ENCODE peak calls at places on chromosomes 6 and 20, in four cellular contexts. A is K562, X is HCT116, Z is neural progenitor cell. S is an unnamed sample.

GRCh38 chr20:13325033-13325432 is 104.0 kb downstream of the ISM1 start:
- DNase-seq in A (peak; percentile 14), X (peak; percentile 18), Z (peak; percentile 61), S (no peak)

GRCh38 chr6:16129623-16130243 is 847 bp downstream of the MYLIP start:
- DNase-seq in A (no peak), X (no peak), Z (peak; percentile 45), S (peak; percentile 54)

GRCh38 chr6:4210619-4211419 is 75.4 kb upstream of the ECI2 start:
- DNase-seq in A (peak; percentile 65), X (peak; percentile 41), Z (peak; percentile 70), S (peak; percentile 64)

GRCh38 chr6:134564705-134565104 is 246.8 kb upstream of the SGK1 start:
- DNase-seq in A (no peak), X (no peak), Z (no peak), S (no peak)

GRCh38 chr6:89692256-89692655 is 53.7 kb upstream of the LYRM2 start:
- DNase-seq in A (no peak), X (no peak), Z (no peak), S (no peak)

GRCh38 chr6:44667226-44667625 is 279.7 kb downstream of the CDC5L start:
- DNase-seq in A (no peak), X (peak; percentile 13), Z (peak; percentile 40), S (no peak)

GRCh38 chr6:157788180-157788579 is 34.9 kb upstream of the SNX9 start:
- DNase-seq in A (no peak), X (no peak), Z (no peak), S (no peak)

GRCh38 chr20:41800040-41800439 is 181.9 kb upstream of the CHD6 start:
- DNase-seq in A (no peak), X (no peak), Z (no peak), S (no peak)

GRCh38 chr20:62791301-62792181 is 4.7 kb upstream of the MRGBP start:
- DNase-seq in A (peak; percentile 69), X (peak; percentile 87), Z (peak; percentile 95), S (peak; percentile 82)

GRCh38 chr6:151056230-151056907 is 183.4 kb upstream of the AKAP12 start:
- DNase-seq in A (no peak), X (no peak), Z (no peak), S (peak; percentile 4)

GRCh38 chr6:111888928-111889696 is 15.9 kb upstream of the FYN start:
- DNase-seq in A (no peak), X (no peak), Z (peak; percentile 92), S (no peak)

GRCh38 chr6:122268394-122268793 is 131.1 kb upstream of the HSF2 start:
- DNase-seq in A (no peak), X (no peak), Z (no peak), S (no peak)

GRCh38 chr20:62716198-62716940 is 7.7 kb downstream of the NTSR1 start:
- DNase-seq in A (no peak), X (no peak), Z (no peak), S (no peak)

GRCh38 chr20:50043573-50044352 is 61.0 kb downstream of the SNAI1 start:
- DNase-seq in A (no peak), X (no peak), Z (no peak), S (no peak)

GRCh38 chr20:14410869-14411555 is 73.6 kb upstream of the FLRT3 start:
- DNase-seq in A (no peak), X (no peak), Z (no peak), S (no peak)

GRCh38 chr20:64142546-64142945 is 21.7 kb upstream of the MYT1 start:
- DNase-seq in A (no peak), X (no peak), Z (peak; percentile 31), S (no peak)

GRCh38 chr6:83467620-83468036 is 36.8 kb upstream of the ME1 start:
- DNase-seq in A (no peak), X (no peak), Z (no peak), S (no peak)

GRCh38 chr6:143357152-143357551 is 93.3 kb downstream of the ADAT2 start:
- DNase-seq in A (no peak), X (no peak), Z (no peak), S (no peak)

GRCh38 chr6:46610862-46611553 is 41.6 kb downstream of the CYP39A1 start:
- DNase-seq in A (no peak), X (no peak), Z (no peak), S (no peak)

GRCh38 chr6:41519305-41519747 is 26.9 kb upstream of the FOXP4 start:
- DNase-seq in A (no peak), X (no peak), Z (no peak), S (peak; percentile 92)

GRCh38 chr20:38581013-38581412 is at the start of gene ADIG:
- DNase-seq in A (no peak), X (no peak), Z (peak; percentile 11), S (no peak)

GRCh38 chr20:57294558-57294957 is 28.1 kb upstream of the BMP7 start:
- DNase-seq in A (no peak), X (no peak), Z (peak; percentile 64), S (no peak)

GRCh38 chr20:58909585-58909984 is 57.1 kb downstream of the GNAS start:
- DNase-seq in A (no peak), X (no peak), Z (no peak), S (no peak)

GRCh38 chr20:58911970-58912369 is 59.5 kb downstream of the GNAS start:
- DNase-seq in A (no peak), X (no peak), Z (no peak), S (no peak)

GRCh38 chr20:58911309-58911708 is 58.8 kb downstream of the GNAS start:
- DNase-seq in A (no peak), X (no peak), Z (no peak), S (no peak)

GRCh38 chr20:58910473-58910872 is 58.0 kb downstream of the GNAS start:
- DNase-seq in A (no peak), X (no peak), Z (no peak), S (no peak)

GRCh38 chr20:58913079-58913478 is 60.6 kb downstream of the GNAS start:
- DNase-seq in A (no peak), X (no peak), Z (no peak), S (no peak)
- H3K4me1 ChIP-seq in A (peaks cover 7% of the 10 kb centered on the region), X (peaks cover 9% of the 10 kb centered on the region), Z (peaks cover 7% of the 10 kb centered on the region), S (no peaks in the 10 kb centered on the region)

GRCh38 chr6:33678932-33679478 is 32.5 kb downstream of the UQCC2 start:
- DNase-seq in A (no peak), X (no peak), Z (no peak), S (no peak)

GRCh38 chr6:33678246-33678931 is 33.1 kb downstream of the UQCC2 start:
- DNase-seq in A (no peak), X (no peak), Z (no peak), S (no peak)

GRCh38 chr6:33677153-33677660 is 34.3 kb downstream of the UQCC2 start:
- DNase-seq in A (no peak), X (no peak), Z (no peak), S (no peak)

GRCh38 chr6:33677689-33678088 is 33.8 kb downstream of the UQCC2 start:
- DNase-seq in A (no peak), X (no peak), Z (no peak), S (no peak)

GRCh38 chr6:33679761-33680160 is 31.7 kb downstream of the UQCC2 start:
- DNase-seq in A (no peak), X (no peak), Z (no peak), S (no peak)
- H3K9ac ChIP-seq in A (peak overlapping the region; percentile 45), X (no peak overlapping the region), Z (no peak overlapping the region), S (no peak overlapping the region)

DNA sequence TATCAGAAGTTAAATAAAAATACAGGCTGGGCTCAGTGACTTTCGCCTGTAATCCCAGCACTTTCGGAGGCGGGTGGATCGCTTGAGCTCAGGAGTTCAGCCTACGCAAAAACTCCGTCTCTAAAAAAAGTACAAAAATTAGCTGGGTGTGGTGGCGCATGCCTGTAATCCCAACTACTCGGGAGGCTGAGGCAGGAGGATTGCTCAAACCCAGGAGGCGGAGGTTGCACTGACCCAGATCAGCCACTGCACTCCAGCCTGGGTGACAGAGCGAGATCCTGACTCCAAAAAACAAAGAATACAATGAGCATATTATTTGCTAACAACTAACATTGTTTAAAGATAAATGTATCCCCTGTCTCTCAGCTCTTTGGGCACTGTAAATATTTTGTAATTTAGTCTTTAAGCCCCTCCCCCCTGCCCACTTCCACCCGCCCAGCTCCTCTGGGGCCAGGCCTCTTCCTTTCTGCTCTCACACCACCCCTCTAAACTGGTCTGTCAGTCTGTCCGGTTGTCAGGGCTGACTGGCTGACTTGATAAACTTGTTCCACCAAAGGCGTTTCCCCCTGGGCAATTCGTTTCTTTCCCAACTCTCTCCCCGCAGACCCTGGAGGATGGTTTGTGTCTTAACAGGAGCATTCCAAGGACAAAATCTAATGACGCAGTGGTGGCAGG is 62.4 kb upstream of the QKI start:
- DNase-seq in A (no peak), X (no peak), Z (no peak), S (no peak)
- H3K27ac ChIP-seq in A (no peak overlapping the region), X (no peak overlapping the region), Z (no peak overlapping the region), S (no peak overlapping the region)

DNA sequence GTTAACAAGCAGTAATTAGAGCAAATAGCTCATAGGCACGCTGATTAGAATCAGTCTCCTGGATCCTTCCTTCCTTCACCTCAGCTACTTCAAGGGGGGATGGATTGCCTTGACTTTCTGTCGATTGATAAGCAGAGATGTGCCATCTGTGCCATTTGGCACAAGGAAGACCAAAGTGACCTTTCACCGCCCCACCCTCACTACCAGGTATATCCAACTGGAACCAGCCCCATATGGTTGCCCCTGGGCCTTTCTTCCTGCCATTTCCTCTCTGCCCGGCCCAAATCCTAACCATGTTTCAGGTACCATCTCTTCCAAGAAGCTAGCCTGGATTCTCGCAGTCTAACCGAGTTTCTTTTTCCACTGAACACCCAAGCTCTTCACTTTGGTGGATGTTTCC is 8.7 kb upstream of the CPNE5 start:
- DNase-seq in A (no peak), X (no peak), Z (no peak), S (no peak)
- H3K4me1 ChIP-seq in A (peaks cover 38% of the 10 kb centered on the region), X (no peaks in the 10 kb centered on the region), Z (peaks cover 11% of the 10 kb centered on the region), S (no peaks in the 10 kb centered on the region)

GRCh38 chr6:6003334-6004146 is 3.2 kb downstream of the NRN1 start:
- DNase-seq in A (no peak), X (no peak), Z (peak; percentile 85), S (no peak)

GRCh38 chr6:6001443-6001842 is 5.3 kb downstream of the NRN1 start:
- DNase-seq in A (no peak), X (no peak), Z (no peak), S (no peak)

GRCh38 chr6:6004147-6004995 is 2.4 kb downstream of the NRN1 start:
- DNase-seq in A (no peak), X (no peak), Z (peak; percentile 67), S (no peak)

GRCh38 chr6:6002809-6003333 is 3.9 kb downstream of the NRN1 start:
- DNase-seq in A (no peak), X (no peak), Z (peak; percentile 34), S (no peak)

DNA sequence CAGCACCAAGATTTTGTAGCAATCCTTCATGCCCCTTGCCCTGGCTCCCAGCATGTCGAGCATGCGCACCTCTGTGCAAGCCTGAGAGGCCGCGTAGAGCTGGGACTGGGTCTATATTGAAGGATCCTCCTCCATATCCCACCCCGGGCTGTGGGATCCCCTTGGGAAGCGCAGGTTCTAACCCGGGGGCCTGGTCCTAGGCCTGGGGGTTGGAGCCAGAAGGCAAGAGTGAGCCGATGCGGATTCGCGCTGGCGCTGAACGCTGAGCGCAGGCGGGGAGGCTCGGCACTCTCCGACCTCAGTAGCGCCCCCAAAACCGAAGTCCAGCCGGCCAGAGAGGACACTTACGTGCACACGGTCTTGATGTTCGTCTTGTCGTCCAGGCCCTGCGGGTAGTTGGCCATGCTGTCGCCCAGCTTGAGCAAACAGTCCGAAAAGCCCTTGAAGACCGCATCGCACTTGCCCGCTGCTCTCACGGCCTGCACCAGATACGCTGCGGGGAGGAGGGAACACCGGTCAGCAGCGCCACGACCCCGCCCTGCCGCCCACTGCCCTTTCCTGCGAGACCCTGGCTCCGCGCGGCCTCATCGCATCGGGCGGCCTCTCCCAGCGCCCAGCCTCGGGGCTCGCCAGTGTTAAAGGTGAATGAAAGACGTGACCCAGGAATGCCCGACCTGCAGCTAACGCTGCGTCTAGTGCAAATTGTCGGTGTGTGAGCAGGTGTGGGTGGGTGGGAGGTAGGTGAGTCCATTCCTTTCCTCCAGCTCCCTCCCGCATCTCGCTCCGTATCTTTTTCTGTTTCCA is 4.5 kb downstream of the NRN1 start:
- DNase-seq in A (no peak), X (no peak), Z (peak; percentile 68), S (no peak)
- H3K9ac ChIP-seq in A (no peak overlapping the region), X (no peak overlapping the region), Z (no peak overlapping the region), S (no peak overlapping the region)